ENCODE peak calls at places on chromosomes 3 and 15, in four cellular contexts. One of them, this sample, is unnamed.

GRCh38 chr3:128358156-128358895 is 108.4 kb downstream of the DNAJB8 start:
- DNase-seq in GM12865: no peak
- DNase-seq in foreskin fibroblast: no peak
- DNase-seq in A549: no peak
- DNase-seq in this sample: no peak

GRCh38 chr3:141777957-141778813 is 15.0 kb downstream of the GRK7 start:
- DNase-seq in GM12865: no peak
- DNase-seq in foreskin fibroblast: no peak
- DNase-seq in A549: no peak
- DNase-seq in this sample: no peak

GRCh38 chr15:52730163-52730562 is 51.0 kb upstream of the ATOSA start:
- DNase-seq in GM12865: peak
- DNase-seq in foreskin fibroblast: peak
- DNase-seq in A549: no peak
- DNase-seq in this sample: no peak

GRCh38 chr3:35908366-35909232 is 269.3 kb downstream of the ARPP21 start:
- DNase-seq in GM12865: peak
- DNase-seq in foreskin fibroblast: peak
- DNase-seq in A549: peak
- DNase-seq in this sample: no peak

GRCh38 chr3:42898896-42899675 is 6.9 kb upstream of the ZNF662 start:
- DNase-seq in GM12865: no peak
- DNase-seq in foreskin fibroblast: peak
- DNase-seq in A549: no peak
- DNase-seq in this sample: no peak

GRCh38 chr3:48356419-48356818 is 15.6 kb upstream of the FBXW12 start:
- DNase-seq in GM12865: no peak
- DNase-seq in foreskin fibroblast: no peak
- DNase-seq in A549: no peak
- DNase-seq in this sample: no peak

GRCh38 chr3:172138792-172139507 is 99.6 kb downstream of the FNDC3B start:
- DNase-seq in GM12865: peak
- DNase-seq in foreskin fibroblast: peak
- DNase-seq in A549: no peak
- DNase-seq in this sample: no peak

GRCh38 chr15:28269097-28269496 is 52.9 kb downstream of the HERC2 start:
- DNase-seq in GM12865: no peak
- DNase-seq in foreskin fibroblast: peak
- DNase-seq in A549: no peak
- DNase-seq in this sample: no peak

GRCh38 chr15:52093539-52094502 is 18.8 kb downstream of the BCL2L10 start:
- DNase-seq in GM12865: no peak
- DNase-seq in foreskin fibroblast: peak
- DNase-seq in A549: peak
- DNase-seq in this sample: peak

GRCh38 chr3:134663646-134664456 is 13.0 kb upstream of the KY start:
- DNase-seq in GM12865: no peak
- DNase-seq in foreskin fibroblast: peak
- DNase-seq in A549: no peak
- DNase-seq in this sample: no peak

GRCh38 chr3:94360982-94361381 is 298.1 kb downstream of the NSUN3 start:
- DNase-seq in GM12865: no peak
- DNase-seq in foreskin fibroblast: no peak
- DNase-seq in A549: no peak
- DNase-seq in this sample: peak

GRCh38 chr3:140493271-140493670 is 184.6 kb upstream of the TRIM42 start:
- DNase-seq in GM12865: no peak
- DNase-seq in foreskin fibroblast: no peak
- DNase-seq in A549: no peak
- DNase-seq in this sample: no peak

GRCh38 chr15:72521682-72522081 is 47.6 kb downstream of the ARIH1 start:
- DNase-seq in GM12865: no peak
- DNase-seq in foreskin fibroblast: peak
- DNase-seq in A549: no peak
- DNase-seq in this sample: no peak

GRCh38 chr3:172281884-172282283 is 166.4 kb downstream of the GHSR start:
- DNase-seq in GM12865: no peak
- DNase-seq in foreskin fibroblast: no peak
- DNase-seq in A549: no peak
- DNase-seq in this sample: no peak

GRCh38 chr3:17386432-17386831 is 356.0 kb downstream of the TBC1D5 start:
- DNase-seq in GM12865: no peak
- DNase-seq in foreskin fibroblast: no peak
- DNase-seq in A549: no peak
- DNase-seq in this sample: no peak

GRCh38 chr15:100307241-100307855 is 34.4 kb downstream of the ADAMTS17 start:
- DNase-seq in GM12865: no peak
- DNase-seq in foreskin fibroblast: no peak
- DNase-seq in A549: no peak
- DNase-seq in this sample: no peak

GRCh38 chr3:127377801-127378442 is 90.1 kb upstream of the PRR20G start:
- DNase-seq in GM12865: no peak
- DNase-seq in foreskin fibroblast: no peak
- DNase-seq in A549: no peak
- DNase-seq in this sample: no peak

GRCh38 chr3:11759996-11760395 is 86.7 kb downstream of the TAMM41 start:
- DNase-seq in GM12865: no peak
- DNase-seq in foreskin fibroblast: no peak
- DNase-seq in A549: no peak
- DNase-seq in this sample: no peak

GRCh38 chr15:82966671-82967071 is 14.2 kb upstream of the HOMER2 start:
- DNase-seq in GM12865: peak
- DNase-seq in foreskin fibroblast: no peak
- DNase-seq in A549: no peak
- DNase-seq in this sample: no peak

GRCh38 chr15:31236184-31237041 is 90.2 kb upstream of the KLF13 start:
- DNase-seq in GM12865: peak
- DNase-seq in foreskin fibroblast: peak
- DNase-seq in A549: peak
- DNase-seq in this sample: peak

GRCh38 chr15:32998979-32999677 is 195.4 kb downstream of the FMN1 start:
- DNase-seq in GM12865: no peak
- DNase-seq in foreskin fibroblast: no peak
- DNase-seq in A549: no peak
- DNase-seq in this sample: no peak

GRCh38 chr3:50192689-50193141 is 1.3 kb downstream of the GNAT1 start:
- DNase-seq in GM12865: peak
- DNase-seq in foreskin fibroblast: peak
- DNase-seq in A549: peak
- DNase-seq in this sample: peak

GRCh38 chr15:84879088-84879780 is 5.2 kb upstream of the SLC28A1 start:
- DNase-seq in GM12865: no peak
- DNase-seq in foreskin fibroblast: no peak
- DNase-seq in A549: no peak
- DNase-seq in this sample: no peak

GRCh38 chr15:84876269-84876668 is 8.2 kb upstream of the SLC28A1 start:
- DNase-seq in GM12865: no peak
- DNase-seq in foreskin fibroblast: no peak
- DNase-seq in A549: no peak
- DNase-seq in this sample: no peak

GRCh38 chr15:84880822-84881519 is 3.5 kb upstream of the SLC28A1 start:
- DNase-seq in GM12865: no peak
- DNase-seq in foreskin fibroblast: no peak
- DNase-seq in A549: no peak
- DNase-seq in this sample: no peak

GRCh38 chr15:84880007-84880406 is 4.5 kb upstream of the SLC28A1 start:
- DNase-seq in GM12865: no peak
- DNase-seq in foreskin fibroblast: no peak
- DNase-seq in A549: no peak
- DNase-seq in this sample: no peak

DNA sequence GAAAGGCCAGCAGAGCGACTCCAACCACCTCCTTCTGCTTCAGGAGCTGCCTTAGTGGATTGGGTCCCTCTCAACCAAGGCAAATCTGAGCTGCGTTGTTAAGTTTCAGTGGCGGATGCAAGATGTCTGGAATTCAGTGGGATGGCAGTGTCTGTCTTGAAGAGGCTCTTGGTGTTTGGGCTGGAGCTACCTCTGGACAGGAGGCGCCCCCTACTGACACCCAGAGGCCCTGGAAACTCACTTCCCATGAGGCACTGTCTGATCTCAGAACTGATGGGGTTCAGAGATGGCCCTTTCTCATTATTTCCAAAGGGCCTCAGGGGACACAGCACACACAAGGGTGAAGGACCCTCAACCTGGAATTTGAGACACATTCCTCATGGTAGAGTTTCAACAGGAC is 6.0 kb upstream of the SLC28A1 start:
- DNase-seq in GM12865: peak
- DNase-seq in foreskin fibroblast: peak
- DNase-seq in A549: peak
- DNase-seq in this sample: no peak
- TF ChIP-seq CTCF in GM12865: peak
- TF ChIP-seq CTCF in foreskin fibroblast: peak
- TF ChIP-seq CTCF in A549: peak
- TF ChIP-seq CTCF in this sample: peak

DNA sequence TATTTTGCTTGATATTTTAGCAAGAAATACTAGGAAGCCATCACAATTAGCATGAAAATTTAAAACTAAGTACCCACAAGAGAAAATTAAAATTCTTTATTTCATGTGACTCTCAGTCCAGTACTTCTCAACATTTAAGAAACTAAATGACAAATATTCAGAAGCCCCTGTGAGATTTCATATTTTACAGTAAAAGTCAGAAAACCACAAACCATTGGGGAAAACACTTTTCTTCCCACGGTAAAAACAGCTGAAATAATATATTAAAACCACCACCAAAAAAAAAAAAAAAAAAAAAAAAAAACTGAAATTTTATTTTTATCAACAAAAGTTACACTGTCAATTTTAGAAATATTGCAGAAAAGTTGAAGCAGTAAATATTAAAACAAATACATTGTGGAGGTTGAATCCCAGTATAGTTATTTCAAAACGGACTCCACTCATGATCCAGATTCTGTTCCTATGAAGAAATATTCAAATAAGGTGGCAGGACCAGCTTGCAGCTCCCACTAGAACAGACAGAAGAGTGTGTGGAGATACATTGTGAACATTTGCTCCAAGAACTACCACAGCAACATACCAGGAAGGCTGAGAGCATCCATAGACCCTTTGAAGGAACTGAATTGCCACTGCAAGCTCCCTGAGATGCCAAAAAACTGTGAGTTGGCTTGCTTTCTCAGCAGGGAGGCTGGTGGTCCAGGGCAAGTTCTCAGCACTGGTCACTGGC is 308.2 kb downstream of the CTNNB1 start:
- DNase-seq in GM12865: peak
- DNase-seq in foreskin fibroblast: no peak
- DNase-seq in A549: no peak
- DNase-seq in this sample: no peak
- TF ChIP-seq CTCF in GM12865: no peak
- TF ChIP-seq CTCF in foreskin fibroblast: no peak
- TF ChIP-seq CTCF in A549: no peak
- TF ChIP-seq CTCF in this sample: no peak

DNA sequence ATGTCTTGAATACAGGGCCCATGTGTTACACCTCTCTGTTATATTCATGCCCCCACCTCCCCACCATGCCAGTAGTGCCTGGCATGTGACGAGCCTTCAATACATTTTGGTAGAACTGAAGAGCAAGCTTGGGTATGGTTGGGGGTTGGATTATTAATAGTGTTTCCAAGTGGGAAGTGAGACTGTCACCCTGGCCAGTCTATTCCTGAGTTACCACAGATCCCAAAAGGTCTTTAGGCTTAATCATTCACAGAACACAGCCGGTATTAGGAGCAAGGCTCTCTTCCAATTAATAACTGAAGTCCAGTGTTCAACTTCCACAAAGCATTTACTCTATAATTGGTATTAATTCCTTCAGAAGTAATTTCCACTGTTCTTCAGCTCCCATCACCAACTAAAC is 231.9 kb upstream of the LRTM1 start:
- DNase-seq in GM12865: no peak
- DNase-seq in foreskin fibroblast: no peak
- DNase-seq in A549: no peak
- DNase-seq in this sample: no peak
- TF ChIP-seq CTCF in GM12865: no peak
- TF ChIP-seq CTCF in foreskin fibroblast: no peak
- TF ChIP-seq CTCF in A549: no peak
- TF ChIP-seq CTCF in this sample: no peak

GRCh38 chr3:29344986-29345385 is 64.1 kb downstream of the RBMS3 start:
- DNase-seq in GM12865: no peak
- DNase-seq in foreskin fibroblast: no peak
- DNase-seq in A549: no peak
- DNase-seq in this sample: no peak

GRCh38 chr3:29347412-29347811 is 66.5 kb downstream of the RBMS3 start:
- DNase-seq in GM12865: no peak
- DNase-seq in foreskin fibroblast: no peak
- DNase-seq in A549: no peak
- DNase-seq in this sample: no peak

GRCh38 chr3:29345923-29346322 is 65.1 kb downstream of the RBMS3 start:
- DNase-seq in GM12865: no peak
- DNase-seq in foreskin fibroblast: no peak
- DNase-seq in A549: no peak
- DNase-seq in this sample: no peak

GRCh38 chr3:29348311-29348710 is 67.4 kb downstream of the RBMS3 start:
- DNase-seq in GM12865: no peak
- DNase-seq in foreskin fibroblast: no peak
- DNase-seq in A549: no peak
- DNase-seq in this sample: no peak

GRCh38 chr3:29346828-29347227 is 66.0 kb downstream of the RBMS3 start:
- DNase-seq in GM12865: no peak
- DNase-seq in foreskin fibroblast: peak
- DNase-seq in A549: no peak
- DNase-seq in this sample: no peak
- TF ChIP-seq CTCF in GM12865: no peak
- TF ChIP-seq CTCF in foreskin fibroblast: no peak
- TF ChIP-seq CTCF in A549: no peak
- TF ChIP-seq CTCF in this sample: no peak

GRCh38 chr3:37545479-37545878 is 316.2 kb upstream of the CTDSPL start:
- DNase-seq in GM12865: no peak
- DNase-seq in foreskin fibroblast: no peak
- DNase-seq in A549: no peak
- DNase-seq in this sample: no peak

GRCh38 chr3:37544869-37545352 is 316.8 kb upstream of the CTDSPL start:
- DNase-seq in GM12865: no peak
- DNase-seq in foreskin fibroblast: no peak
- DNase-seq in A549: no peak
- DNase-seq in this sample: no peak

GRCh38 chr3:37544105-37544504 is 317.6 kb upstream of the CTDSPL start:
- DNase-seq in GM12865: no peak
- DNase-seq in foreskin fibroblast: no peak
- DNase-seq in A549: no peak
- DNase-seq in this sample: no peak

GRCh38 chr3:37543692-37544091 is 318.0 kb upstream of the CTDSPL start:
- DNase-seq in GM12865: no peak
- DNase-seq in foreskin fibroblast: no peak
- DNase-seq in A549: no peak
- DNase-seq in this sample: no peak

DNA sequence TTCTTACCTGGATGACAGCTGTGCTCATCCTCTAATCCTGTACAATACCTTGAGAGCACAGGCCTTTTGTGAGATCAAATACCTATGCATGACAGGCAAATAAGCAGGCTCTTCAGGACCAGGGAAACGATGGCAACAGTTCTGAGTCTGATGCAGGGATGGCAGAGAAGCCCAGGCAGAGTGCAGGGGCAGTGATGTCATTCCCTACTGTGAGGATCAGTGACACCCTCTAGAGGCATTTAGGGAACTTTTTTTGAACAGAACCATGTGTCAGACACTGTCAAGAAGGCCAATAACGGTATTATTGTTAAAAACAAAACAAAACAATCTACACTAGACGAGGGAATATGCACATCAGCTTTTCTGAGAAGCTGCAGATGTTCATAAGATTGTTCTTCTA is 314.8 kb upstream of the CTDSPL start:
- DNase-seq in GM12865: peak
- DNase-seq in foreskin fibroblast: peak
- DNase-seq in A549: peak
- DNase-seq in this sample: no peak
- TF ChIP-seq CTCF in GM12865: no peak
- TF ChIP-seq CTCF in foreskin fibroblast: no peak
- TF ChIP-seq CTCF in A549: no peak
- TF ChIP-seq CTCF in this sample: peak

This sample was measured in thoracic aorta.